ENCODE peak calls at places on chromosome 10, in seven cellular contexts. R, U, G, F, M, P and L are unnamed samples.

GRCh38 chr10:14468726-14469125 is 138.0 kb upstream of the FRMD4A start:
- DNase-seq in R (no peak), U (no peak), G (no peak), F (no peak), M (no peak), P (peak; percentile 23), L (no peak)

GRCh38 chr10:69801434-69802315 is at the start of gene COL13A1:
- DNase-seq in R (peak; percentile 73), U (peak; percentile 67), G (no peak), F (peak; percentile 88), M (no peak), P (peak; percentile 89), L (no peak)

GRCh38 chr10:42491001-42491592 is 147.3 kb downstream of the ZNF33B start:
- DNase-seq in R (no peak), U (no peak), G (no peak), F (no peak), M (no peak), P (no peak), L (no peak)

GRCh38 chr10:130932326-130933007 is 379.1 kb downstream of the TCERG1L start:
- DNase-seq in R (no peak), U (no peak), G (no peak), F (no peak), M (no peak), P (no peak), L (no peak)

GRCh38 chr10:7606977-7607404 is 59.8 kb downstream of the ITIH5 start:
- DNase-seq in R (no peak), U (no peak), G (no peak), F (no peak), M (no peak), P (peak; percentile 83), L (peak; percentile 16)

GRCh38 chr10:5447071-5447470 is 34.7 kb downstream of the NET1 start:
- DNase-seq in R (no peak), U (no peak), G (peak; percentile 33), F (no peak), M (no peak), P (no peak), L (peak; percentile 21)

GRCh38 chr10:71271626-71272025 is 47.4 kb upstream of the SLC29A3 start:
- DNase-seq in R (no peak), U (no peak), G (no peak), F (no peak), M (no peak), P (no peak), L (no peak)

GRCh38 chr10:70480254-70480861 is 1.8 kb downstream of the PALD1 start:
- DNase-seq in R (no peak), U (no peak), G (peak; percentile 79), F (no peak), M (no peak), P (no peak), L (peak; percentile 92)

GRCh38 chr10:107814865-107815487 is 650.5 kb upstream of the SORCS1 start:
- DNase-seq in R (peak; percentile 55), U (no peak), G (peak; percentile 55), F (peak; percentile 67), M (no peak), P (no peak), L (peak; percentile 31)

GRCh38 chr10:91610444-91610843 is 22.4 kb downstream of the PPP1R3C start:
- DNase-seq in R (no peak), U (no peak), G (no peak), F (no peak), M (no peak), P (peak; percentile 4), L (no peak)